ENCODE peak calls at places on chromosomes 7 and 10, in nine cellular contexts. P is effector memory CD8-positive, alpha-beta T cell; O is T47D; F is NCI-H460; X is OCI-LY7; D is stimulated activated CD8-positive, alpha-beta memory T cell treated with anti-CD3 and anti-CD28 coated beads, Interleukin-12 subunit alpha, Interleukin-12 subunit beta, amount 100 ng/mL, for 1 hour; Q is AG04450; C is tibial artery; N is fibroblast of pulmonary artery. S is an unnamed sample.

GRCh38 chr10:129769381-129770116 is 194.5 kb downstream of the EBF3 start:
- DNase-seq in O (no peak), C (peak; percentile 34), N (no peak), D (no peak), X (no peak), P (no peak), F (no peak), Q (no peak), S (no peak)

GRCh38 chr10:132722980-132723970 is 62.7 kb downstream of the NKX6-2 start:
- DNase-seq in C (no peak), Q (no peak), N (no peak), P (no peak), F (no peak), X (no peak), D (no peak), O (no peak), S (no peak)

GRCh38 chr10:3770611-3771110 is 14.3 kb downstream of the KLF6 start:
- DNase-seq in N (no peak), O (no peak), F (no peak), Q (no peak), X (no peak), D (no peak), P (no peak), C (no peak), S (no peak)

GRCh38 chr7:1234794-1235500 is 2.3 kb downstream of the UNCX start:
- DNase-seq in P (no peak), N (no peak), F (no peak), D (no peak), X (no peak), Q (no peak), C (no peak), O (no peak), S (no peak)

GRCh38 chr7:22445140-22445722 is 54.8 kb downstream of the STEAP1B start:
- DNase-seq in X (peak; percentile 93), N (peak; percentile 75), D (no peak), P (no peak), O (no peak), C (peak; percentile 70), F (no peak), Q (no peak), S (peak; percentile 28)

GRCh38 chr10:124341768-124342135 is 77.0 kb downstream of the OAT start:
- DNase-seq in P (peak; percentile 47), O (no peak), F (no peak), Q (no peak), D (no peak), N (no peak), X (no peak), C (peak; percentile 60), S (no peak)

GRCh38 chr10:17910144-17910789 is 41.5 kb upstream of the SLC39A12 start:
- DNase-seq in X (peak; percentile 50), Q (peak; percentile 16), D (no peak), O (peak; percentile 75), N (peak; percentile 68), F (peak; percentile 38), P (no peak), C (no peak), S (peak; percentile 31)

GRCh38 chr10:3467052-3467906 is 294.7 kb upstream of the PITRM1 start:
- DNase-seq in Q (peak; percentile 91), O (peak; percentile 99), N (peak; percentile 100), P (no peak), F (peak; percentile 72), X (no peak), C (peak; percentile 89), D (no peak), S (no peak)

GRCh38 chr10:73956476-73957338 is 41.2 kb upstream of the VCL start:
- DNase-seq in Q (no peak), X (peak; percentile 67), F (no peak), P (peak; percentile 27), O (peak; percentile 19), C (peak; percentile 64), D (no peak), N (peak; percentile 36), S (no peak)

GRCh38 chr7:25260862-25261454 is 32.7 kb upstream of the NPVF start:
- DNase-seq in N (peak; percentile 67), D (no peak), Q (peak; percentile 11), X (peak; percentile 67), F (no peak), C (no peak), O (no peak), P (no peak), S (no peak)

GRCh38 chr10:116208999-116209398 is 64.0 kb downstream of the GFRA1 start:
- DNase-seq in F (no peak), Q (no peak), C (no peak), O (no peak), X (no peak), P (no peak), N (no peak), D (no peak), S (no peak)

GRCh38 chr7:153641202-153641601 is 411.0 kb upstream of the DPP6 start:
- DNase-seq in N (no peak), C (no peak), X (no peak), Q (no peak), F (no peak), P (no peak), D (no peak), O (no peak), S (no peak)

S was measured in putamen.